ENCODE peak calls at places on chromosomes 2 and 18, in four cellular contexts. H, O, C and I are unnamed samples.

GRCh38 chr18:79548986-79549637 is 130.5 kb upstream of the CTDP1 start:
- DNase-seq in H (no peak), O (no peak), C (no peak), I (no peak)

GRCh38 chr2:196939381-196939780 is 12.9 kb upstream of the PGAP1 start:
- DNase-seq in H (no peak), O (no peak), C (peak; percentile 57), I (no peak)

GRCh38 chr2:155026646-155027045 is 328.2 kb downstream of the KCNJ3 start:
- DNase-seq in H (no peak), O (no peak), C (no peak), I (no peak)

GRCh38 chr2:95323347-95324155 is 26.4 kb downstream of the KCNIP3 start:
- DNase-seq in H (no peak), O (no peak), C (no peak), I (peak; percentile 43)

GRCh38 chr2:22449676-22450075 is 935.3 kb upstream of the KLHL29 start:
- DNase-seq in H (no peak), O (no peak), C (no peak), I (no peak)

GRCh38 chr2:241219856-241220356 is 31.4 kb downstream of the ANO7 start:
- DNase-seq in H (no peak), O (no peak), C (no peak), I (no peak)

GRCh38 chr18:44584900-44585299 is 95.8 kb upstream of the SETBP1 start:
- DNase-seq in H (no peak), O (no peak), C (no peak), I (no peak)

GRCh38 chr2:160928854-160929301 is 231.3 kb upstream of the TANK start:
- DNase-seq in H (no peak), O (no peak), C (no peak), I (no peak)

GRCh38 chr2:160581448-160581847 is 87.8 kb upstream of the RBMS1 start:
- DNase-seq in H (no peak), O (no peak), C (no peak), I (no peak)

GRCh38 chr2:229445501-229446294 is 174.6 kb upstream of the PID1 start:
- DNase-seq in H (peak; percentile 61), O (no peak), C (no peak), I (no peak)

GRCh38 chr18:74234326-74235171 is 57.2 kb downstream of the CYB5A start:
- DNase-seq in H (no peak), O (no peak), C (peak; percentile 78), I (peak; percentile 72)

GRCh38 chr2:147628971-147629421 is 215.8 kb upstream of the ACVR2A start:
- DNase-seq in H (no peak), O (no peak), C (no peak), I (no peak)

GRCh38 chr18:13393338-13393737 is 174.8 kb downstream of the LDLRAD4 start:
- DNase-seq in H (no peak), O (no peak), C (no peak), I (no peak)

GRCh38 chr2:46803911-46804670 is 111.5 kb downstream of the MCFD2 start:
- DNase-seq in H (no peak), O (no peak), C (no peak), I (peak; percentile 18)

GRCh38 chr2:238282861-238283738 is 5.3 kb downstream of the PER2 start:
- DNase-seq in H (no peak), O (no peak), C (no peak), I (no peak)

GRCh38 chr18:27378396-27379094 is 193.4 kb upstream of the CHST9 start:
- DNase-seq in H (no peak), O (no peak), C (peak; percentile 13), I (no peak)

GRCh38 chr2:69185807-69186206 is 172.8 kb downstream of the ANTXR1 start:
- DNase-seq in H (no peak), O (no peak), C (no peak), I (peak; percentile 28)

GRCh38 chr2:238985931-238986446 is 138.1 kb downstream of the TWIST2 start:
- DNase-seq in H (no peak), O (no peak), C (no peak), I (no peak)

GRCh38 chr2:164103271-164103670 is 367.5 kb upstream of the FIGN start:
- DNase-seq in H (no peak), O (no peak), C (no peak), I (no peak)

GRCh38 chr2:109474319-109474825 is 139.4 kb downstream of the SEPTIN10 start:
- DNase-seq in H (no peak), O (no peak), C (no peak), I (no peak)

GRCh38 chr2:201871471-201871870 is 65.1 kb downstream of the CDK15 start:
- DNase-seq in H (no peak), O (no peak), C (no peak), I (no peak)

GRCh38 chr2:133044556-133044955 is 374.6 kb upstream of the LYPD1 start:
- DNase-seq in H (no peak), O (no peak), C (no peak), I (no peak)

GRCh38 chr2:84285056-84285747 is 173.9 kb downstream of the SUCLG1 start:
- DNase-seq in H (no peak), O (no peak), C (no peak), I (no peak)

GRCh38 chr2:39469807-39470206 is 32.7 kb upstream of the MAP4K3 start:
- DNase-seq in H (peak; percentile 43), O (peak; percentile 42), C (peak; percentile 31), I (peak; percentile 37)

GRCh38 chr2:230582851-230583283 is 129.8 kb upstream of the CAB39 start:
- DNase-seq in H (no peak), O (no peak), C (no peak), I (no peak)

GRCh38 chr2:176098366-176099158 is 1.0 kb upstream of the HOXD12 start:
- DNase-seq in H (no peak), O (no peak), C (no peak), I (peak; percentile 20)

GRCh38 chr2:161426416-161426787 is 10.3 kb downstream of the TBR1 start:
- DNase-seq in H (no peak), O (no peak), C (no peak), I (no peak)

GRCh38 chr2:152716805-152717241 is 438 bp downstream of the PRPF40A start:
- DNase-seq in H (peak; percentile 41), O (peak; percentile 24), C (peak; percentile 24), I (peak; percentile 43)

GRCh38 chr18:35042389-35043066 is 1.3 kb downstream of the MAPRE2 start:
- DNase-seq in H (no peak), O (no peak), C (no peak), I (no peak)

GRCh38 chr2:38386377-38386776 is 9.3 kb upstream of the ATL2 start:
- DNase-seq in H (no peak), O (no peak), C (no peak), I (no peak)

GRCh38 chr2:105789745-105790466 is 45.2 kb downstream of the NCK2 start:
- DNase-seq in H (no peak), O (peak; percentile 50), C (no peak), I (no peak)
- TF ChIP-seq CTCF in H (no peak), O (no peak), C (no peak), I (no peak)

GRCh38 chr2:131035112-131035825 is 58.0 kb downstream of the FAM168B start:
- DNase-seq in H (peak; percentile 48), O (no peak), C (no peak), I (no peak)

GRCh38 chr2:131037398-131038257 is 55.6 kb downstream of the FAM168B start:
- DNase-seq in H (no peak), O (no peak), C (no peak), I (no peak)

GRCh38 chr2:131035826-131036231 is 57.4 kb downstream of the FAM168B start:
- DNase-seq in H (no peak), O (no peak), C (no peak), I (no peak)

GRCh38 chr2:131036696-131037397 is 56.4 kb downstream of the FAM168B start:
- DNase-seq in H (no peak), O (no peak), C (no peak), I (no peak)

GRCh38 chr2:131036269-131036668 is 57.0 kb downstream of the FAM168B start:
- DNase-seq in H (no peak), O (no peak), C (no peak), I (no peak)
- H3K4me3 ChIP-seq in H (no peak overlapping the region), O (no peak overlapping the region), C (no peak overlapping the region), I (no peak overlapping the region)

GRCh38 chr2:101738649-101739048 is 41.1 kb downstream of the MAP4K4 start:
- DNase-seq in H (no peak), O (no peak), C (no peak), I (no peak)
- TF ChIP-seq CTCF in H (no peak), O (no peak), C (no peak), I (no peak)

DNA sequence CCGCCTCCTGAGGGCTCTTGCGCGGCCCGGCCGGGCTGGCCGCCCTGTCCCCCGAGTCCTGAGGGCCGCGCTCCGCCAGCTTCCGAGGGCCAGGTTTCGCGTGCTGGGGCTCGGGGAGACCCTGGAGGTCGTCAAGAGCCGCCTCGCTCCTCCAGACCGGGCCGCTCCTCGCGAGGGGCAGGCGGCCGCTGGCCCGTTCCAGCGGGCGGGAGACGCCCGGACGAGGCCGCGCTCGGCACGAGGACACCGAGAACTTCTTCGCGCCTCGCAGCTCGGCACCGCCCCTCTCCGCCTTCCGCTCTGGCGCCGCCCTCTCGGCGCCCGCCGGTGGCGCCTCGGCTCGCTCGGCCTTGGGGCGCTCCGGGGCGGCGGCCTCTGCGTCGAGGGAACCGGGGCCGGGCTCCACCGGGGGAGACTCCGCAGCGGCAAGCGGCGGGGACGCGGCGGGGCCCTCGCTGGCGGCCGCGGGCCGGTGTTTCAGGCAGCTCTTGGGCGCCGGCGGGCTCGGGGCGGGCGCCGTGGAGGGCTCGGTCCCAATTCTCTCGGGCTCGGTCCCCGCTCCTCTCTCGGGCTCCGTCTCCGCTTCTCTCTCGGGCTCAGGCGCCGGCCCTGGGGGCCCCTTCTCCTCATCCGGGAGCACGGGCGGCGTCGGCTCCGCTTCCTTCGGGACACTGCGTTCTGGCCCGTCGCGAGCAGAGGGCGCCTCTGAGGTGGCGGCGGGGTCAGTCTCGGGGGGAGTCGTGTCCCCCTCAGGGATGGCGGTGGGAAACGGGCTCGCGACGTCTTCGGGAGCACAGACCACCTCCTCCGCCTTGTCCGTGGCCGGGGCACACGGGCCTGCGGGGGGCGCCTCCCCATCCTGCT is 91.6 kb upstream of the MGAT4A start:
- DNase-seq in H (no peak), O (peak; percentile 38), C (peak; percentile 37), I (no peak)
- H3K4me3 ChIP-seq in H (peak overlapping the region; percentile 27), O (peak overlapping the region; percentile 60), C (peak overlapping the region; percentile 31), I (peak overlapping the region; percentile 19)

DNA sequence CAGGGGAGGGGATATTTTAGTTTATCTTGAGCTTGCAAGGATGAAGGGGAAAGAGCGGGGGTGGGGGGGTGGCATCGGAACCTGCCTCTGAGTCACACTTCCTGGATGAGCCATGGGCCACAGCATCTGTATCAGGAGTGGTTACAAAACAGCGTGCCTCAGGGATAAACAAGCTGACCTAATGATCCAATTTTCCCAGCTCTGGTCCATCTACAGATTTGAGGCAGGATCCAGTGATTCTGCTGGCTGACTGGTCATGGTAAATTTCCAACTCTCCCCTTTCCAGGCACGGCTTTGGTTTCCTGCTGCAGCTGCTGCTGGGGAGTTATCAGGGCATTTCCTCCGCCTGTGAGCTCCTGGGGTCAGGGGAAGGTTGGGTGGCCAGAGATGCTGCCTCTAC is 4.8 kb upstream of the HPCAL1 start:
- DNase-seq in H (no peak), O (peak; percentile 61), C (no peak), I (no peak)
- TF ChIP-seq CTCF in H (no peak), O (no peak), C (no peak), I (no peak)

GRCh38 chr2:235494716-235495372 is 1.0 kb downstream of the AGAP1 start:
- DNase-seq in H (peak; percentile 68), O (no peak), C (peak; percentile 58), I (no peak)

GRCh38 chr2:235492850-235493344 is 946 bp upstream of the AGAP1 start:
- DNase-seq in H (peak; percentile 61), O (no peak), C (peak; percentile 39), I (no peak)

GRCh38 chr2:235493775-235494715 is at the start of gene AGAP1:
- DNase-seq in H (peak; percentile 94), O (peak; percentile 24), C (peak; percentile 94), I (peak; percentile 90)

GRCh38 chr2:235495373-235496238 is 1.8 kb downstream of the AGAP1 start:
- DNase-seq in H (no peak), O (no peak), C (peak; percentile 26), I (no peak)

GRCh38 chr2:235493402-235493774 is 455 bp upstream of the AGAP1 start:
- DNase-seq in H (no peak), O (no peak), C (no peak), I (no peak)
- H3K4me3 ChIP-seq in H (peak overlapping the region; percentile 62), O (peak overlapping the region; percentile 40), C (peak overlapping the region; percentile 66), I (peak overlapping the region; percentile 51)